ENCODE peak calls at places on chromosomes 12 and 14, in nine cellular contexts. N, Z, J, C, V, W, U, E and O are unnamed samples.

GRCh38 chr14:76782885-76783566 is 21.8 kb downstream of the VASH1 start:
- DNase-seq in V (no peak), Z (no peak), W (no peak), E (no peak), N (no peak), J (no peak), C (no peak), U (no peak), O (peak)

GRCh38 chr14:22978487-22978837 is 3.9 kb downstream of the AJUBA start:
- DNase-seq in E (no peak), N (no peak), W (no peak), J (no peak), Z (no peak), U (no peak), V (no peak), C (no peak), O (no peak)

GRCh38 chr14:76293923-76294322 is 82.0 kb upstream of the ESRRB start:
- DNase-seq in Z (no peak), V (no peak), W (no peak), U (no peak), E (no peak), J (no peak), C (no peak), N (no peak), O (peak)

GRCh38 chr14:105857223-105857815 is 330.9 kb downstream of the TMEM121 start:
- DNase-seq in C (peak), E (no peak), U (no peak), N (no peak), V (peak), Z (no peak), J (peak), W (peak), O (peak)

GRCh38 chr14:89196561-89196960 is 220.5 kb downstream of the FOXN3 start:
- DNase-seq in C (no peak), Z (no peak), E (no peak), J (no peak), V (no peak), W (no peak), N (no peak), U (no peak), O (no peak)

GRCh38 chr12:49673446-49674317 is 33.5 kb downstream of the FMNL3 start:
- DNase-seq in E (peak), Z (no peak), V (peak), J (peak), W (peak), U (no peak), N (no peak), C (peak), O (peak)

GRCh38 chr14:31834616-31835015 is 242.5 kb upstream of the ARHGAP5 start:
- DNase-seq in J (no peak), W (no peak), V (no peak), N (no peak), C (no peak), Z (no peak), U (no peak), E (no peak), O (no peak)

GRCh38 chr12:93984005-93984404 is 164.4 kb upstream of the PLXNC1 start:
- DNase-seq in V (no peak), U (no peak), E (no peak), W (no peak), J (no peak), Z (no peak), N (no peak), C (no peak), O (no peak)

GRCh38 chr12:93833946-93834345 is 156.8 kb downstream of the CRADD start:
- DNase-seq in Z (no peak), J (no peak), W (no peak), N (no peak), C (no peak), U (no peak), E (no peak), V (no peak), O (no peak)

GRCh38 chr14:24958271-24958670 is 91.7 kb downstream of the STXBP6 start:
- DNase-seq in U (no peak), C (no peak), J (no peak), E (no peak), W (no peak), V (no peak), N (no peak), Z (no peak), O (no peak)

GRCh38 chr14:103273847-103274615 is 60.0 kb upstream of the EIF5 start:
- DNase-seq in J (no peak), W (no peak), E (no peak), U (no peak), V (no peak), N (no peak), Z (no peak), C (no peak), O (no peak)

GRCh38 chr14:96739511-96739910 is 57.7 kb upstream of the VRK1 start:
- DNase-seq in E (no peak), J (no peak), Z (no peak), V (no peak), U (no peak), N (no peak), W (no peak), C (no peak), O (no peak)

GRCh38 chr14:93032301-93032929 is 83.3 kb downstream of the ITPK1 start:
- DNase-seq in C (no peak), J (no peak), V (no peak), U (peak), E (no peak), N (no peak), Z (no peak), W (no peak), O (no peak)

GRCh38 chr14:45253754-45254300 is 825 bp upstream of the MIS18BP1 start:
- DNase-seq in V (peak), E (no peak), J (no peak), Z (peak), U (peak), W (peak), C (peak), N (no peak), O (no peak)

GRCh38 chr12:16187684-16188083 is 89.8 kb downstream of the SLC15A5 start:
- DNase-seq in V (no peak), N (no peak), E (no peak), W (no peak), J (no peak), U (no peak), C (no peak), Z (no peak), O (no peak)

GRCh38 chr14:56881181-56881580 is 70.9 kb upstream of the OTX2 start:
- DNase-seq in J (no peak), Z (no peak), E (no peak), C (no peak), N (no peak), W (no peak), U (no peak), V (no peak), O (no peak)

GRCh38 chr14:71243697-71244096 is 336.4 kb downstream of the PCNX1 start:
- DNase-seq in N (no peak), U (no peak), Z (no peak), C (no peak), J (no peak), V (no peak), W (no peak), E (no peak), O (no peak)

GRCh38 chr12:115983226-115983798 is 294.2 kb downstream of the MED13L start:
- DNase-seq in E (no peak), N (no peak), U (peak), C (no peak), Z (peak), W (no peak), V (no peak), J (no peak), O (no peak)

GRCh38 chr14:101961011-101961721 is 3.2 kb upstream of the DYNC1H1 start:
- DNase-seq in Z (peak), N (peak), U (peak), V (peak), C (peak), W (peak), J (peak), E (no peak), O (peak)

GRCh38 chr14:94129111-94129757 is at the start of gene IFI27L2:
- DNase-seq in V (no peak), W (peak), Z (peak), N (peak), C (peak), E (no peak), U (peak), J (peak), O (peak)

GRCh38 chr12:132284071-132284492 is 45.3 kb downstream of the GALNT9 start:
- DNase-seq in N (no peak), J (no peak), W (no peak), U (peak), E (no peak), Z (no peak), C (no peak), V (no peak), O (no peak)

GRCh38 chr12:95626854-95627253 is 75.6 kb upstream of the USP44 start:
- DNase-seq in Z (no peak), W (no peak), C (no peak), N (no peak), J (no peak), U (no peak), E (no peak), V (no peak), O (peak)

GRCh38 chr14:64272019-64272418 is 22.2 kb downstream of the ESR2 start:
- DNase-seq in Z (no peak), V (no peak), C (no peak), W (no peak), N (no peak), E (no peak), U (no peak), J (no peak), O (no peak)

GRCh38 chr14:100586520-100587247 is 533 bp downstream of the BEGAIN start:
- DNase-seq in J (no peak), E (no peak), N (no peak), C (no peak), V (peak), U (no peak), Z (peak), W (no peak), O (peak)

GRCh38 chr12:109130755-109131521 is 14.6 kb downstream of the ACACB start:
- DNase-seq in U (peak), C (no peak), Z (no peak), J (no peak), V (peak), W (no peak), E (no peak), N (no peak), O (no peak)

GRCh38 chr14:99475660-99476059 is 5.0 kb downstream of the SETD3 start:
- DNase-seq in J (no peak), Z (no peak), C (no peak), V (no peak), W (no peak), N (no peak), U (no peak), E (no peak), O (no peak)

GRCh38 chr12:41310367-41310766 is 122.2 kb downstream of the PDZRN4 start:
- DNase-seq in N (no peak), Z (no peak), C (no peak), W (no peak), E (no peak), U (no peak), J (no peak), V (no peak), O (no peak)

GRCh38 chr12:112409064-112409905 is at the start of gene RPL6:
- DNase-seq in V (peak), J (peak), C (peak), E (peak), Z (peak), N (peak), W (peak), U (peak), O (peak)
- TF ChIP-seq POLR2A in V (peak), J (peak), C (peak), E (no peak), Z (peak), N (peak), W (peak), U (peak), O (no peak)

DNA sequence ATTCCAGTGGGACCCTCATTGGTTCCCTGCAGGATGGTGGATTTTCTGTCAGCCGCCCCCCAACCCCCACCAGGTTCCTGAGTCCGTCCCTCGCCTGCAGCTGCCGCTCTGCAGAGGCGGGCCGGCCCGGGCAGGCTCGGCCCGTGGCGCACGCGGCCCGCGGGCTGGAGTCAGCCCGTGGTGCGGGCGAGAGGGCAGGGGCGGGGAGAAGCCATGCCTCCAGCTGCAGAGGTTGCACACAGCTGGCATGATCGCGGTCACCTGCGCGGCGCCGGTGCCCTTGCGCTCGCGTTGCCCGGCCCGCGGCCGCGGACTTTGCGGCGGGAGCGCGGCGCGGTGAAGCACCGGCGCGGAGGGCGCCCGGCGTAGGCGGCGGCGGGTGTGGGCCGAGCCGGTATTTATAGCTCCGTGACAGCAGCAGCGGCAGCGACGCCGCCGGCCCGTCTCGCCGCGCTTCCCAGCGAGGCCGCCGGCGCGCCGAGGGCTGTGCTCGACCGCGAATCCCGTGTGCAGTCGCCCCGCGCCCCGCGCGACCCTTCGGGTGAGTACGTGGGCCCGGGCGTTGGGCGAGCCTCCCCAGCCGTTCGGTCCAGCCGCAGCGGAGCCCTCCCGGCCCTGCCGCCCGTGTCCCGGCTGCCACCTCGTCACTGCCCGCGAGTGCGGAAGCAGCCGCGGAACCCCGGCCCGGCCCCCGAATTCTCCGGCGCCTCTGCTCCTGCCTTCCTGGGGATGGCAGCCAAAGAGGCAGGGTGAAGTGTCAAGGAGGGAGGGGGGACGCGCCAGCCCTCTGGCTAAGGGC is at the start of gene TMEM117:
- DNase-seq in Z (peak), W (peak), N (peak), U (peak), C (peak), E (peak), V (peak), J (peak), O (peak)
- TF ChIP-seq POLR2A in Z (peak), W (no peak), N (peak), U (peak), C (peak), E (no peak), V (peak), J (peak), O (no peak)

GRCh38 chr12:111458773-111459172 is 53.0 kb downstream of the SH2B3 start:
- DNase-seq in C (no peak), J (no peak), W (no peak), E (no peak), U (no peak), Z (no peak), N (no peak), V (no peak), O (peak)
- TF ChIP-seq POLR2A in C (no peak), J (no peak), W (no peak), E (no peak), U (no peak), Z (no peak), N (no peak), V (no peak), O (no peak)

GRCh38 chr14:60722836-60723217 is 1.3 kb downstream of the SIX4 start:
- DNase-seq in N (peak), E (no peak), J (no peak), Z (peak), U (no peak), V (no peak), C (peak), W (no peak), O (no peak)

GRCh38 chr14:60723218-60724079 is 702 bp downstream of the SIX4 start:
- DNase-seq in V (peak), W (peak), C (peak), J (no peak), Z (peak), N (peak), U (peak), E (no peak), O (peak)

GRCh38 chr14:60720962-60721330 is 3.2 kb downstream of the SIX4 start:
- DNase-seq in E (no peak), U (no peak), V (no peak), J (no peak), Z (no peak), N (no peak), W (no peak), C (no peak), O (no peak)

GRCh38 chr14:60721331-60722162 is 2.6 kb downstream of the SIX4 start:
- DNase-seq in E (no peak), U (peak), N (peak), V (peak), Z (peak), W (peak), C (peak), J (no peak), O (peak)

GRCh38 chr14:60722163-60722835 is 1.9 kb downstream of the SIX4 start:
- DNase-seq in U (peak), J (no peak), W (peak), E (no peak), C (no peak), Z (peak), N (peak), V (no peak), O (peak)
- TF ChIP-seq POLR2A in U (no peak), J (no peak), W (no peak), E (no peak), C (no peak), Z (no peak), N (no peak), V (no peak), O (no peak)

GRCh38 chr12:30805959-30806358 is 51.2 kb upstream of the CAPRIN2 start:
- DNase-seq in J (no peak), N (no peak), Z (no peak), C (no peak), W (no peak), V (no peak), E (no peak), U (no peak), O (no peak)
- TF ChIP-seq POLR2A in J (no peak), N (no peak), Z (no peak), C (no peak), W (no peak), V (no peak), E (no peak), U (no peak), O (no peak)